ENCODE peak calls at places on chromosomes 4 and X, in five cellular contexts. Q is CD8-positive, alpha-beta T cell; T is suprapubic skin; G is HFF-Myc; C is fibroblast of lung. M is an unnamed sample.

GRCh38 chr4:1029957-1030520 is 18.6 kb downstream of the FGFRL1 start:
- DNase-seq in Q (no peak), T (no peak), G (no peak), C (no peak), M (no peak)

GRCh38 chr4:17385403-17385802 is 126.5 kb downstream of the QDPR start:
- DNase-seq in Q (no peak), T (no peak), G (no peak), C (peak; percentile 60), M (peak; percentile 18)

GRCh38 chrX:66030505-66031317 is 9.2 kb downstream of the VSIG4 start:
- DNase-seq in Q (no peak), T (no peak), G (no peak), C (no peak), M (no peak)

GRCh38 chr4:147340111-147340510 is 140.8 kb upstream of the EDNRA start:
- DNase-seq in Q (no peak), T (no peak), G (peak; percentile 63), C (peak; percentile 81), M (no peak)

GRCh38 chr4:70183168-70183939 is 12.2 kb upstream of the ODAM start:
- DNase-seq in Q (no peak), T (no peak), G (no peak), C (peak; percentile 79), M (no peak)

GRCh38 chr4:52861171-52861873 is 795 bp upstream of the RASL11B start:
- DNase-seq in Q (no peak), T (no peak), G (no peak), C (no peak), M (no peak)

GRCh38 chr4:182862166-182862875 is 54.9 kb downstream of the DCTD start:
- DNase-seq in Q (no peak), T (no peak), G (no peak), C (no peak), M (no peak)

GRCh38 chr4:3168029-3168428 is 80.9 kb upstream of the MSANTD1 start:
- DNase-seq in Q (no peak), T (no peak), G (no peak), C (peak; percentile 47), M (no peak)

GRCh38 chrX:72270316-72270866 is 6.7 kb downstream of the RPS4X start:
- DNase-seq in Q (no peak), T (no peak), G (no peak), C (no peak), M (no peak)

GRCh38 chrX:40097492-40098263 is at the start of gene BCOR:
- DNase-seq in Q (peak; percentile 47), T (no peak), G (no peak), C (peak; percentile 54), M (no peak)

GRCh38 chrX:47514553-47515235 is 31.7 kb upstream of the ZNF41 start:
- DNase-seq in Q (no peak), T (no peak), G (no peak), C (peak; percentile 64), M (no peak)

GRCh38 chr4:86640469-86640868 is 46.4 kb downstream of the PTPN13 start:
- DNase-seq in Q (no peak), T (no peak), G (peak; percentile 3), C (peak; percentile 13), M (no peak)

GRCh38 chrX:143634373-143634685 is 1.6 kb downstream of the SLITRK4 start:
- DNase-seq in Q (no peak), T (no peak), G (no peak), C (no peak), M (no peak)

GRCh38 chr4:144787365-144788263 is 141.7 kb downstream of the HHIP start:
- DNase-seq in Q (no peak), T (no peak), G (peak; percentile 14), C (peak; percentile 67), M (peak; percentile 15)

GRCh38 chr4:954211-955020 is 19.0 kb downstream of the DGKQ start:
- DNase-seq in Q (no peak), T (no peak), G (no peak), C (no peak), M (no peak)

GRCh38 chr4:119525005-119525749 is 103.4 kb downstream of the PDE5A start:
- DNase-seq in Q (no peak), T (no peak), G (peak; percentile 78), C (peak; percentile 78), M (peak; percentile 46)

GRCh38 chr4:10416441-10416840 is 40.8 kb downstream of the ZNF518B start:
- DNase-seq in Q (no peak), T (no peak), G (no peak), C (no peak), M (no peak)

GRCh38 chr4:25862411-25863346 is at the start of gene SEL1L3:
- DNase-seq in Q (no peak), T (no peak), G (no peak), C (no peak), M (no peak)

GRCh38 chr4:124804584-124804983 is 92.1 kb upstream of the ANKRD50 start:
- DNase-seq in Q (no peak), T (no peak), G (no peak), C (no peak), M (peak; percentile 35)

GRCh38 chr4:121072080-121072835 is at the start of gene NDNF:
- DNase-seq in Q (no peak), T (no peak), G (no peak), C (peak; percentile 54), M (no peak)

GRCh38 chr4:113383111-113383785 is 333.8 kb downstream of the ANK2 start:
- DNase-seq in Q (no peak), T (no peak), G (peak; percentile 41), C (peak; percentile 86), M (no peak)

GRCh38 chr4:183610613-183611012 is 48.4 kb downstream of the RWDD4 start:
- DNase-seq in Q (no peak), T (no peak), G (no peak), C (peak; percentile 43), M (no peak)

GRCh38 chrX:95875661-95876060 is 809.0 kb upstream of the DIAPH2 start:
- DNase-seq in Q (no peak), T (no peak), G (no peak), C (no peak), M (no peak)

GRCh38 chr4:17544831-17545234 is 29.9 kb downstream of the CLRN2 start:
- DNase-seq in Q (no peak), T (no peak), G (no peak), C (no peak), M (no peak)

GRCh38 chr4:83708500-83709175 is 172.7 kb downstream of the GPAT3 start:
- DNase-seq in Q (no peak), T (no peak), G (no peak), C (no peak), M (peak; percentile 55)

GRCh38 chr4:6423575-6423974 is 48.8 kb downstream of the PPP2R2C start:
- DNase-seq in Q (no peak), T (no peak), G (no peak), C (no peak), M (no peak)

GRCh38 chrX:17547658-17548057 is 172.7 kb downstream of the NHS start:
- DNase-seq in Q (no peak), T (no peak), G (peak; percentile 77), C (peak; percentile 86), M (no peak)

GRCh38 chr4:178941975-178942374 is 1499.7 kb upstream of the AGA start:
- DNase-seq in Q (no peak), T (no peak), G (no peak), C (no peak), M (no peak)

GRCh38 chr4:185019451-185020292 is 1.4 kb downstream of the HELT start:
- DNase-seq in Q (no peak), T (no peak), G (no peak), C (no peak), M (no peak)

GRCh38 chr4:185017964-185018772 is at the start of gene HELT:
- DNase-seq in Q (no peak), T (no peak), G (no peak), C (no peak), M (no peak)

GRCh38 chr4:185020293-185020808 is 2.1 kb downstream of the HELT start:
- DNase-seq in Q (no peak), T (no peak), G (no peak), C (no peak), M (no peak)

GRCh38 chr4:185016946-185017797 is 1.1 kb upstream of the HELT start:
- DNase-seq in Q (no peak), T (no peak), G (no peak), C (peak; percentile 40), M (no peak)

GRCh38 chr4:185018834-185019450 is 652 bp downstream of the HELT start:
- DNase-seq in Q (no peak), T (no peak), G (no peak), C (no peak), M (no peak)
- H3K4me3 ChIP-seq in Q (no peak overlapping the region), T (peak overlapping the region; percentile 42), G (no peak overlapping the region), C (no peak overlapping the region), M (no peak overlapping the region)

GRCh38 chr4:159944477-159944876 is 841.6 kb downstream of the RAPGEF2 start:
- DNase-seq in Q (no peak), T (no peak), G (no peak), C (no peak), M (no peak)
- H3K4me3 ChIP-seq in Q (no peak overlapping the region), T (no peak overlapping the region), G (no peak overlapping the region), C (no peak overlapping the region), M (no peak overlapping the region)

GRCh38 chr4:56433280-56433679 is 2.1 kb downstream of the PPAT start:
- DNase-seq in Q (no peak), T (no peak), G (no peak), C (no peak), M (no peak)
- H3K4me3 ChIP-seq in Q (no peak overlapping the region), T (no peak overlapping the region), G (peak overlapping the region; percentile 98), C (no peak overlapping the region), M (peak overlapping the region; percentile 96)

GRCh38 chrX:49167740-49168108 is 4.0 kb upstream of the PLP2 start:
- DNase-seq in Q (no peak), T (no peak), G (no peak), C (no peak), M (no peak)

GRCh38 chrX:49164589-49165360 is 2.2 kb downstream of the MAGIX start:
- DNase-seq in Q (no peak), T (no peak), G (no peak), C (no peak), M (no peak)

GRCh38 chrX:49166914-49167739 is 4.6 kb downstream of the MAGIX start:
- DNase-seq in Q (no peak), T (peak; percentile 81), G (no peak), C (peak; percentile 85), M (no peak)

GRCh38 chrX:49163555-49164419 is 1.2 kb downstream of the MAGIX start:
- DNase-seq in Q (no peak), T (peak; percentile 91), G (no peak), C (peak; percentile 85), M (no peak)

DNA sequence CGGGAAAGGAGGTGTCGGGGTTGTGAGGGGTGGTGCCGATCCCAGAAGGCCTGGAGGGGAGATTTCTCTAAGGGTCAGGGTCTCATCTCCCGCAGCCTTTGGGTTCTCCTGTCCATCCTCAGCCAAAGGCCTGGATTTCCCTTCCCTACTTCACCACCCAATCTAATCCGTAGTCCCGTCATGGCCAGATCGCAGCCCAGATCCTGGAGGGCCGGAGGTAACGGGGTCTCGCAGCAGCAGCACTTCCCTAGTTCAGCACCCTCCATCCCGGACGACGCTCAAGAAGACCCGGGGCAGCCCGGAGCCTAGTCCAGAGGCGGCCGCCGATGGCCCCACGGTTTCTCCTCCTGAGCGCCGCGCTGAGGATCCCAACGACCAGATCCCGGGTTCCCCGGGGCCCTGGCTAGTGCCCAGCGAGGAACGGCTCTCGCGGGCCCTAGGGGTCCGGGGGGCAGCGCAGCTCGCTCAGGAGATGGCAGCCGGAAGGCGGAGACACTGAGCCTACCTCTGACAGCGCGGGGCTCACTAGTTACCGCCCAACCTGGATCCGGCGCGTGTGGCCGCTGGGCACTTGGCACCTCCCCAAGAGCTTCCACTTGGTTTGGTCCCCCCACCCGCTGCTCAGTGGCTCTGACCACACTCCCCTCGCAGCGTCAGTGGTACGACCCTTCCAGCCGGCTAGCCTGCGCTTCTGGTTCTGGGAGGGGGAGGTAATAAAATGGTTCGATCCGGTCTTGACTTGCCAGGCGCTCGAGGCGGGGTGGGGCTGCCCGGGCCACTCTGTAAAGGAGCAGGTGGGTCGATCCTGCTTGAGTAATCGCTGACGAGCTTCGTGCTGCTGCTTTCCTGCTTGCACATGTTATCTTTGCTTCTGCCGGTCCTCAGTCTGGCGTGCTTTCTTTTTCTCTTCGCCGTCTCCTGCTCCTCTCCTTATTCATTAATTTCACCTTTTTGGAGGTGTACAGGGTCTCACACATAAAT is 3.6 kb downstream of the MAGIX start:
- DNase-seq in Q (no peak), T (no peak), G (no peak), C (peak; percentile 79), M (no peak)
- H3K4me3 ChIP-seq in Q (peak overlapping the region; percentile 55), T (peak overlapping the region; percentile 49), G (peak overlapping the region; percentile 8), C (peak overlapping the region; percentile 23), M (peak overlapping the region; percentile 31)